ENCODE peak calls at places on chromosomes 4 and X, in seven cellular contexts. I is fibroblast of lung; N is CD4-positive, alpha-beta memory T cell; Z is IMR-90; U is breast epithelium; Q is right lobe of liver; X is tibial nerve. R is an unnamed sample. For H3K36me3, the result is how much of the 10 kb centered on the place peaks cover.

GRCh38 chr4:25993564-25994185 is 79.7 kb downstream of the SMIM20 start:
- DNase-seq in I (peak), N (no peak), Z (no peak), U (no peak), Q (no peak), X (no peak), R (no peak)

GRCh38 chrX:14801136-14801535 is 71.7 kb downstream of the FANCB start:
- DNase-seq in I (peak), N (no peak), Z (peak), U (no peak), Q (no peak), X (no peak), R (no peak)

GRCh38 chrX:53317365-53318069 is 36.1 kb upstream of the IQSEC2 start:
- DNase-seq in I (peak), N (peak), Z (peak), U (peak), Q (peak), X (peak), R (no peak)

GRCh38 chrX:142251202-142251601 is 46.1 kb upstream of the MAGEC2 start:
- DNase-seq in I (no peak), N (no peak), Z (no peak), U (no peak), Q (no peak), X (no peak), R (no peak)

GRCh38 chrX:14228611-14229010 is 198.9 kb upstream of the GEMIN8 start:
- DNase-seq in I (peak), N (no peak), Z (no peak), U (no peak), Q (no peak), X (no peak), R (no peak)

GRCh38 chrX:153539171-153539978 is 21.9 kb downstream of the ATP2B3 start:
- DNase-seq in I (peak), N (peak), Z (peak), U (no peak), Q (peak), X (peak), R (no peak)

GRCh38 chr4:168787801-168788200 is 222.3 kb downstream of the CBR4 start:
- DNase-seq in I (peak), N (no peak), Z (no peak), U (no peak), Q (no peak), X (no peak), R (no peak)

GRCh38 chrX:27735914-27736313 is 71.9 kb upstream of the MAGEB10 start:
- DNase-seq in I (no peak), N (no peak), Z (no peak), U (no peak), Q (no peak), X (no peak), R (no peak)

GRCh38 chr4:180665994-180666818 is 1577.0 kb upstream of the TENM3 start:
- DNase-seq in I (peak), N (no peak), Z (peak), U (no peak), Q (no peak), X (no peak), R (no peak)

GRCh38 chrX:16573781-16574180 is 76.2 kb upstream of the S100G start:
- DNase-seq in I (peak), N (no peak), Z (peak), U (no peak), Q (no peak), X (no peak), R (no peak)

GRCh38 chrX:109624641-109625311 is at the start of gene KCNE5:
- DNase-seq in I (peak), N (no peak), Z (no peak), U (no peak), Q (peak), X (no peak), R (no peak)

GRCh38 chrX:103678199-103678993 is 8.1 kb downstream of the MORF4L2 start:
- DNase-seq in I (peak), N (no peak), Z (peak), U (no peak), Q (no peak), X (no peak), R (no peak)
- H3K4me3 ChIP-seq in I (no peak), N (no peak), Z (no peak), U (no peak), Q (no peak), X (no peak), R (no peak)

GRCh38 chr4:185304541-185304940 is 91.2 kb downstream of the LRP2BP start:
- DNase-seq in I (no peak), N (no peak), Z (peak), U (no peak), Q (no peak), X (no peak), R (no peak)
- H3K36me3 ChIP-seq in I (under half), N (under half), Z (under half), U (under half), Q (under half), X (under half), R (under half)

GRCh38 chr4:81665050-81665449 is 193.3 kb upstream of the RASGEF1B start:
- DNase-seq in I (no peak), N (no peak), Z (no peak), U (no peak), Q (no peak), X (no peak), R (no peak)
- H3K27ac ChIP-seq in I (no peak), N (no peak), Z (no peak), U (no peak), Q (peak), X (no peak), R (no peak)

DNA sequence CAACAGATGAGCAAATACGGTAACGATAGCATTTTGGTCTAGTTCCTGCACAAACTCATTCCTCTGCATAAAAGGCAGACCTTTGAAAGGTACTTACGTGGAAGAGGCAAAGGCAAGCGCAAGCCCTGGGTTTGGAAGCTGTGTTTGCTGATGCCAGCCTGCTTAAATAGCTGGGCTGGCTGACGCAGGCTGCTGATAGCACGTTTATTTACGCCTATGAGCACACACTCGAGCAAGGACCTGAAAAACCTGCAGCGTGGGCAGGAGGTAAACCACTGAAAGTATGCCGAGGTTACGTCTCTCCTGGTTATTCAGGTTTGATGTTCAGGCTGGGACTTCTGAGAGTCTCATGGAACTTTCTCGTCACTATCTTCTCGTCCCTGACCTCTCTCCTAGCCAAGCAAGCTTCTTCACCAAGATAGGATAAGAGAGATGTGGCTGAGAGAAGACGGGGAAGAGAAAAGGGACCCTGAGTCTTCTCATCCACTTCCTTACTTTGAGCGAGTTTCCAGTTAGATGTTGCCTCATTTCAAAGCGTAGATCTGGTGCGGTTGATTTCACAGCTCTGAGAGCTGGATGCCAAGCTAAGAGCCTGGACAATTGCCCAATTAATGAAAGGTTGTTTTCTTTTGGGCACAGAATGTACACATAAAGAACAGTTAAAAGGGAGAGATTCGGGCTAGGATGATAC is at the start of gene HOPX:
- DNase-seq in I (peak), N (peak), Z (no peak), U (peak), Q (no peak), X (no peak), R (no peak)
- H3K4me3 ChIP-seq in I (no peak), N (no peak), Z (no peak), U (peak), Q (no peak), X (no peak), R (no peak)

GRCh38 chr4:6613676-6614651 is 26.5 kb upstream of the MRFAP1 start:
- DNase-seq in I (no peak), N (no peak), Z (no peak), U (no peak), Q (no peak), X (no peak), R (no peak)
- H3K36me3 ChIP-seq in I (under half), N (half or more), Z (half or more), U (under half), Q (under half), X (under half), R (under half)

GRCh38 chr4:37453361-37454262 is 209.1 kb downstream of the NWD2 start:
- DNase-seq in I (peak), N (peak), Z (no peak), U (peak), Q (peak), X (peak), R (peak)
- H3K27ac ChIP-seq in I (no peak), N (no peak), Z (no peak), U (peak), Q (peak), X (no peak), R (no peak)

GRCh38 chr4:8534129-8534528 is 46.1 kb upstream of the GPR78 start:
- DNase-seq in I (peak), N (no peak), Z (peak), U (peak), Q (no peak), X (no peak), R (peak)

GRCh38 chr4:8534601-8535000 is 45.6 kb upstream of the GPR78 start:
- DNase-seq in I (no peak), N (no peak), Z (no peak), U (no peak), Q (no peak), X (no peak), R (no peak)

GRCh38 chr4:8536467-8536866 is 43.7 kb upstream of the GPR78 start:
- DNase-seq in I (no peak), N (no peak), Z (no peak), U (no peak), Q (no peak), X (no peak), R (peak)

GRCh38 chr4:8532245-8532781 is 47.9 kb upstream of the GPR78 start:
- DNase-seq in I (no peak), N (no peak), Z (no peak), U (no peak), Q (no peak), X (no peak), R (peak)

DNA sequence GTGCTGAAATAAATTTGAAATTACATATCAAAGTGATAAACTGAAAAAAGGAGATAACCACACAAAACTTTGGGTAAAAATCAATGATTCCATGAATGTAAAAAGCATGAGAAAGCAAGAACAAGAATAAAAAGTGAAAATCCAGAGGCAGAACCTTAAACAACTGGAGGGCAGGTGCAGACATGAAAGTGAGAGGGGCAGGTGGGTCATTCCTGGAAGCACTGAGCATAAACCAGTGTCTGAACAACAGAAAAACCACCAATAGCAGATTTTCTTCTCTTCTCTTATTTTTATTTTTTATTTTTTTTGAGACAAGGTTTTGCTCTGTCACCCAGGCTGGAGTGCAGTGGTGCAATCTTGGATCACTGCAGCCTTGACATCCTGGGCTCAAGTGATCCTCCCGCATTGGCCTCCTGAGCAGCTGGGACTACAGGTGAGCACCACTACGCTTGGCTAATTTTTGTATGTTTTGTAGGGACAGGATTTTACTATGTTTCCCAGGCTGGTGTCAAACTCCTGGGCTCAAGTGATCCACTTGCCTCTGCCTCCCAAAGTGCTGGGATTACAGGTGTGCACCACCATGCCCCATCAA is 46.8 kb upstream of the GPR78 start:
- DNase-seq in I (no peak), N (no peak), Z (no peak), U (no peak), Q (no peak), X (no peak), R (peak)
- H3K4me3 ChIP-seq in I (no peak), N (no peak), Z (no peak), U (no peak), Q (no peak), X (no peak), R (no peak)

R was measured in RWPE2.